ENCODE peak calls at places on chromosomes 7 and 10, in six cellular contexts. O is AG04449; Z is H9; E is dorsolateral prefrontal cortex; K is CD8-positive, alpha-beta T cell; F is activated B cell treated with CpG ODN at 0.5 μM for 24 hours. G is an unnamed sample.

GRCh38 chr10:90960355-90960814 is 39.5 kb upstream of the ANKRD1 start:
- DNase-seq in O (peak), Z (no peak), E (no peak), K (no peak), F (no peak), G (no peak)

GRCh38 chr7:41198502-41198901 is 504.4 kb downstream of the INHBA start:
- DNase-seq in O (no peak), Z (no peak), E (no peak), K (no peak), F (no peak), G (no peak)

GRCh38 chr7:130841416-130841815 is 107.4 kb upstream of the KLF14 start:
- DNase-seq in O (no peak), Z (no peak), E (no peak), K (peak), F (no peak), G (no peak)

GRCh38 chr7:32259917-32260596 is 189.8 kb upstream of the PDE1C start:
- DNase-seq in O (no peak), Z (no peak), E (no peak), K (no peak), F (no peak), G (no peak)

GRCh38 chr7:45625067-45625466 is 50.9 kb downstream of the ADCY1 start:
- DNase-seq in O (no peak), Z (no peak), E (no peak), K (no peak), F (no peak), G (no peak)

GRCh38 chr10:132149261-132149660 is 37.5 kb upstream of the DPYSL4 start:
- DNase-seq in O (no peak), Z (no peak), E (no peak), K (no peak), F (no peak), G (peak)

GRCh38 chr7:56097700-56098099 is 4.9 kb upstream of the PHKG1 start:
- DNase-seq in O (peak), Z (no peak), E (no peak), K (no peak), F (no peak), G (no peak)

GRCh38 chr7:116258734-116259133 is 48.4 kb downstream of the TES start:
- DNase-seq in O (no peak), Z (no peak), E (no peak), K (no peak), F (no peak), G (no peak)

GRCh38 chr7:17549406-17549805 is 251.0 kb downstream of the AHR start:
- DNase-seq in O (no peak), Z (no peak), E (no peak), K (no peak), F (no peak), G (no peak)

GRCh38 chr10:1602037-1602471 is 135.3 kb downstream of the ADARB2 start:
- DNase-seq in O (no peak), Z (no peak), E (no peak), K (no peak), F (no peak), G (no peak)

GRCh38 chr7:117164578-117164977 is 158.3 kb downstream of the WNT2 start:
- DNase-seq in O (no peak), Z (no peak), E (no peak), K (no peak), F (no peak), G (no peak)

GRCh38 chr7:79531905-79532304 is 78.4 kb upstream of the MAGI2 start:
- DNase-seq in O (no peak), Z (no peak), E (no peak), K (no peak), F (no peak), G (no peak)

GRCh38 chr7:135678612-135679575 is 16.6 kb downstream of the STMP1 start:
- DNase-seq in O (no peak), Z (no peak), E (no peak), K (no peak), F (no peak), G (no peak)

GRCh38 chr10:74750848-74751274 is 75.5 kb upstream of the KAT6B start:
- DNase-seq in O (no peak), Z (no peak), E (no peak), K (no peak), F (no peak), G (no peak)

GRCh38 chr7:50718876-50719275 is 63.8 kb downstream of the GRB10 start:
- DNase-seq in O (no peak), Z (no peak), E (no peak), K (no peak), F (no peak), G (no peak)

GRCh38 chr7:1889556-1890181 is 219.6 kb downstream of the ELFN1 start:
- DNase-seq in O (no peak), Z (no peak), E (no peak), K (no peak), F (no peak), G (peak)

GRCh38 chr10:129972145-129972965 is 8.3 kb upstream of the EBF3 start:
- DNase-seq in O (no peak), Z (no peak), E (no peak), K (no peak), F (no peak), G (no peak)

GRCh38 chr7:96178581-96178980 is 143.3 kb downstream of the SLC25A13 start:
- DNase-seq in O (no peak), Z (no peak), E (no peak), K (no peak), F (no peak), G (no peak)

GRCh38 chr10:77478248-77478963 is 159.2 kb downstream of the KCNMA1 start:
- DNase-seq in O (peak), Z (no peak), E (no peak), K (no peak), F (no peak), G (no peak)

GRCh38 chr7:48261696-48262095 is 90.4 kb downstream of the ABCA13 start:
- DNase-seq in O (no peak), Z (no peak), E (no peak), K (no peak), F (no peak), G (no peak)

GRCh38 chr10:105188737-105189463 is 547.8 kb downstream of the SORCS3 start:
- DNase-seq in O (no peak), Z (no peak), E (no peak), K (no peak), F (no peak), G (no peak)

GRCh38 chr10:17115683-17116082 is 13.9 kb downstream of the CUBN start:
- DNase-seq in O (no peak), Z (no peak), E (no peak), K (no peak), F (no peak), G (no peak)

GRCh38 chr10:9331583-9332008 is 1277.1 kb downstream of the GATA3 start:
- DNase-seq in O (peak), Z (no peak), E (no peak), K (no peak), F (no peak), G (no peak)

GRCh38 chr10:26311383-26311940 is 94.9 kb downstream of the GAD2 start:
- DNase-seq in O (no peak), Z (peak), E (no peak), K (no peak), F (no peak), G (no peak)
- TF ChIP-seq CTCF in O (no peak), Z (peak), E (no peak), K (no peak), F (no peak), G (no peak)

DNA sequence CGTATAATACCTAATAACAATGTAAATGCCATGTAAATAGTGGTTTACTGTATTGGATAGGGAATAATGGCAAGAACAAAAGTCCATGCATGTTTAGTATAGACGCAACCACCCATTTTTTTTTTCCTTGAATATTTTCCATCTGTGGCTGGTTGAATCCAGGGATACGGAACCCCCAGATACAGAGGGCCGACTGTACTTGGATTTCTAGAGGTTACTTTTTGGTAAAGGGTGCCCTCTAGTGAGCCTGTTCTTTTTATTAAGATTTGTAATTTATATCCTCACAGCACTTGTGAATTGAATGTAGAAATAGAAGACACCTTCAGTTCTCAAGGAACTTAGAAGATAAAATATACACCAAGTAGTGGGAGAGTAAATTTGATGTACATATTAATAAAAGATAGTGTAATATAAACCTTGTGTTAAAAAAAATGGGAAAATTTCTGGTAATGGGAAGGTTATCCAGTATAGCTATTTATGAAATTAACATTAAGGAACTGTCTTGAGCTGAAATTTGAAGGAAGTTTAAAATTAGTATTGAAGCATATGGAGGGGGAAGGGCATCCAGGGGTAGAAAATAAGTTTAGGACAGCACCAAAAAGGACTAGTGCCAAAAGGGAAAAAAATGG is 32.0 kb downstream of the EXOC6 start:
- DNase-seq in O (no peak), Z (no peak), E (no peak), K (no peak), F (no peak), G (no peak)
- TF ChIP-seq CTCF in O (peak), Z (peak), E (peak), K (peak), F (no peak), G (peak)

GRCh38 chr7:100895956-100896742 is 461 bp upstream of the ACHE start:
- DNase-seq in O (no peak), Z (peak), E (no peak), K (no peak), F (no peak), G (peak)

GRCh38 chr7:100895701-100895955 is at the start of gene ACHE:
- DNase-seq in O (no peak), Z (no peak), E (no peak), K (no peak), F (no peak), G (no peak)

GRCh38 chr7:100896743-100897051 is 1.0 kb upstream of the ACHE start:
- DNase-seq in O (no peak), Z (no peak), E (no peak), K (no peak), F (no peak), G (no peak)

GRCh38 chr7:100897772-100898454 is 2.2 kb upstream of the ACHE start:
- DNase-seq in O (no peak), Z (no peak), E (no peak), K (no peak), F (no peak), G (no peak)

DNA sequence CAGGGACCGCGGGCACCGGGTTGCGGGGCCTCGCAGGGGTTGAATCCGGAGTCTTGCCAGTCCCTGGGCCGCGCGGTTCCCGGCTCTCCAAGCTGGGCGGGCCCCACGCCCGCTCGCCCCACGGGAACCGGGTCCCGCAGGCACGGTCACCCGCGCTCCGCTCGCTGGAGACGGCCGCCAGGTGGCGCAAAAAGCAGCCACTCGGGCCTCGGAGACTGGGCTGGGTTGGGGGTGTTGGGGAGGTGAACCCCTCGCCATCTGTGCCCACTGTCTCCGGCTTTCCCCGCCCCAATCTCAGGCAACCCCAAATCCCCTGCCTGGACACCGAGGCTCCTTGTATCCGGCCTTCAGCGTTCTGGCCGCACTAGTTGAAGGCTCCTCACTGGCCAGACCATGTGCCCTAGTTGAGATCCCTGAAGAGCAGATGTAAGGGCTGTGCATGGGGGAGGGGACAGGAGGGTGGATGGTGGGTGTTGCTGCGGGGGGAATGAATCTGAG is 1.5 kb upstream of the ACHE start:
- DNase-seq in O (no peak), Z (peak), E (peak), K (peak), F (peak), G (no peak)
- TF ChIP-seq CTCF in O (peak), Z (peak), E (peak), K (peak), F (no peak), G (peak)

GRCh38 chr10:60820093-60820769 is 42.0 kb downstream of the CDK1 start:
- DNase-seq in O (no peak), Z (no peak), E (no peak), K (no peak), F (no peak), G (no peak)
- TF ChIP-seq CTCF in O (peak), Z (peak), E (no peak), K (no peak), F (no peak), G (no peak)

G was measured in CD14-positive monocyte.